ENCODE peak calls at places on chromosomes 16 and 17, in four cellular contexts. L, D, G and X are unnamed samples.
A peak's percentile ranks its signal among the peaks of the same experiment; 100 is the strongest.

GRCh38 chr17:35256629-35257028 is 13.8 kb downstream of the SLFN5 start:
- DNase-seq in D (no peak), G (no peak), L (no peak), X (no peak)

GRCh38 chr17:61209524-61209923 is 190.1 kb upstream of the TBX2 start:
- DNase-seq in L (no peak), D (no peak), G (no peak), X (no peak)

GRCh38 chr17:66255112-66255511 is 25.9 kb upstream of the APOH start:
- DNase-seq in G (peak; percentile 88), D (peak; percentile 26), L (no peak), X (peak; percentile 26)

GRCh38 chr16:66523861-66524354 is 26.0 kb downstream of the TK2 start:
- DNase-seq in D (peak; percentile 38), L (no peak), G (no peak), X (peak; percentile 53)

GRCh38 chr16:85767569-85767968 is 16.7 kb upstream of the C16orf74 start:
- DNase-seq in G (peak; percentile 95), D (no peak), L (no peak), X (no peak)

GRCh38 chr17:44930667-44931066 is 15.4 kb upstream of the GFAP start:
- DNase-seq in L (no peak), G (no peak), D (no peak), X (no peak)

GRCh38 chr16:7057458-7057857 is 275.2 kb upstream of the RBFOX1 start:
- DNase-seq in D (no peak), L (no peak), G (no peak), X (no peak)

GRCh38 chr17:73582821-73583220 is 61.4 kb downstream of the SDK2 start:
- DNase-seq in D (no peak), G (no peak), L (no peak), X (no peak)

GRCh38 chr16:23274968-23275367 is 27.1 kb upstream of the SCNN1B start:
- DNase-seq in D (no peak), L (no peak), G (peak; percentile 36), X (no peak)

GRCh38 chr16:66935319-66936011 is at the start of gene CES2:
- DNase-seq in L (no peak), D (no peak), G (peak; percentile 71), X (no peak)

GRCh38 chr17:5516060-5516792 is 29.9 kb downstream of the MIS12 start:
- DNase-seq in G (peak; percentile 100), L (no peak), D (no peak), X (no peak)

GRCh38 chr17:40075216-40076100 is 12.7 kb downstream of the THRA start:
- DNase-seq in L (no peak), G (peak; percentile 70), D (peak; percentile 61), X (peak; percentile 50)

GRCh38 chr17:77304051-77304745 is 163.4 kb downstream of the SEC14L1 start:
- DNase-seq in L (no peak), G (peak; percentile 71), D (no peak), X (no peak)

GRCh38 chr17:21037117-21037803 is 5.6 kb downstream of the USP22 start:
- DNase-seq in G (no peak), D (no peak), L (no peak), X (no peak)

GRCh38 chr16:9798474-9798873 is 383.8 kb downstream of the GRIN2A start:
- DNase-seq in L (no peak), D (no peak), G (no peak), X (no peak)

GRCh38 chr16:75402821-75403475 is 30.4 kb downstream of the CFDP1 start:
- DNase-seq in L (no peak), G (peak; percentile 67), D (no peak), X (no peak)

GRCh38 chr16:2835638-2836493 is 5.8 kb downstream of the ZG16B start:
- DNase-seq in D (no peak), L (no peak), G (peak; percentile 94), X (no peak)

GRCh38 chr17:8900626-8901585 is 33.4 kb upstream of the PIK3R6 start:
- DNase-seq in G (no peak), L (peak; percentile 84), D (peak; percentile 20), X (no peak)

GRCh38 chr17:80794281-80795089 is 197.2 kb upstream of the CHMP6 start:
- DNase-seq in G (no peak), L (no peak), D (no peak), X (no peak)

GRCh38 chr16:64478258-64478906 is 643.5 kb downstream of the CDH11 start:
- DNase-seq in L (no peak), D (no peak), G (no peak), X (no peak)

GRCh38 chr17:38706625-38707298 is 1.7 kb downstream of the MLLT6 start:
- DNase-seq in L (no peak), D (no peak), G (peak; percentile 33), X (no peak)

GRCh38 chr16:77499373-77500285 is 64.8 kb upstream of the ADAMTS18 start:
- DNase-seq in G (no peak), L (no peak), D (no peak), X (no peak)

GRCh38 chr16:26787924-26788323 is 278.8 kb upstream of the C16orf82 start:
- DNase-seq in L (no peak), D (no peak), G (no peak), X (no peak)

GRCh38 chr16:87847785-87848675 is 21.3 kb downstream of the SLC7A5 start:
- DNase-seq in G (no peak), L (no peak), D (no peak), X (no peak)

GRCh38 chr17:2814499-2815341 is 18.5 kb downstream of the RAP1GAP2 start:
- DNase-seq in D (peak; percentile 97), L (peak; percentile 62), G (no peak), X (peak; percentile 89)

GRCh38 chr17:44922746-44923470 is 7.6 kb upstream of the GFAP start:
- DNase-seq in L (no peak), G (no peak), D (no peak), X (no peak)

GRCh38 chr17:29390856-29391631 is 881 bp downstream of the TAOK1 start:
- DNase-seq in D (no peak), L (no peak), G (peak; percentile 47), X (no peak)